ENCODE peak calls at places on chromosomes 12 and 14, in nine cellular contexts. One of them, this sample, is unnamed.

GRCh38 chr12:121963341-121964018 is 45.1 kb downstream of the CFAP251 start:
- DNase-seq in AG20443: no peak
- DNase-seq in HT1080: no peak
- DNase-seq in foreskin keratinocyte: no peak
- DNase-seq in A549: no peak
- DNase-seq in progenitor cell of endocrine pancreas: no peak
- DNase-seq in astrocyte of the spinal cord: no peak
- DNase-seq in right cardiac atrium: no peak
- DNase-seq in naive thymus-derived CD8-positive, alpha-beta T cell: no peak
- DNase-seq in this sample: no peak

GRCh38 chr12:78035913-78036658 is 205.4 kb downstream of the NAV3 start:
- DNase-seq in AG20443: no peak
- DNase-seq in HT1080: no peak
- DNase-seq in foreskin keratinocyte: no peak
- DNase-seq in A549: no peak
- DNase-seq in progenitor cell of endocrine pancreas: no peak
- DNase-seq in astrocyte of the spinal cord: peak
- DNase-seq in right cardiac atrium: no peak
- DNase-seq in naive thymus-derived CD8-positive, alpha-beta T cell: no peak
- DNase-seq in this sample: no peak

GRCh38 chr14:34742509-34743115 is 28.2 kb upstream of the CFL2 start:
- DNase-seq in AG20443: no peak
- DNase-seq in HT1080: no peak
- DNase-seq in foreskin keratinocyte: no peak
- DNase-seq in A549: no peak
- DNase-seq in progenitor cell of endocrine pancreas: no peak
- DNase-seq in astrocyte of the spinal cord: no peak
- DNase-seq in right cardiac atrium: no peak
- DNase-seq in naive thymus-derived CD8-positive, alpha-beta T cell: no peak
- DNase-seq in this sample: no peak

GRCh38 chr14:97143011-97143410 is 345.8 kb downstream of the VRK1 start:
- DNase-seq in AG20443: no peak
- DNase-seq in HT1080: no peak
- DNase-seq in foreskin keratinocyte: no peak
- DNase-seq in A549: no peak
- DNase-seq in progenitor cell of endocrine pancreas: no peak
- DNase-seq in astrocyte of the spinal cord: no peak
- DNase-seq in right cardiac atrium: no peak
- DNase-seq in naive thymus-derived CD8-positive, alpha-beta T cell: no peak
- DNase-seq in this sample: no peak

GRCh38 chr12:92107621-92108131 is 38.0 kb downstream of the BTG1 start:
- DNase-seq in AG20443: no peak
- DNase-seq in HT1080: no peak
- DNase-seq in foreskin keratinocyte: no peak
- DNase-seq in A549: no peak
- DNase-seq in progenitor cell of endocrine pancreas: no peak
- DNase-seq in astrocyte of the spinal cord: no peak
- DNase-seq in right cardiac atrium: no peak
- DNase-seq in naive thymus-derived CD8-positive, alpha-beta T cell: no peak
- DNase-seq in this sample: no peak

GRCh38 chr14:23561873-23562821 is 5.4 kb downstream of the AP1G2 start:
- DNase-seq in AG20443: no peak
- DNase-seq in HT1080: peak
- DNase-seq in foreskin keratinocyte: no peak
- DNase-seq in A549: no peak
- DNase-seq in progenitor cell of endocrine pancreas: no peak
- DNase-seq in astrocyte of the spinal cord: no peak
- DNase-seq in right cardiac atrium: no peak
- DNase-seq in naive thymus-derived CD8-positive, alpha-beta T cell: no peak
- DNase-seq in this sample: no peak

GRCh38 chr12:111435661-111436201 is 30.0 kb downstream of the SH2B3 start:
- DNase-seq in AG20443: no peak
- DNase-seq in HT1080: peak
- DNase-seq in foreskin keratinocyte: no peak
- DNase-seq in A549: no peak
- DNase-seq in progenitor cell of endocrine pancreas: no peak
- DNase-seq in astrocyte of the spinal cord: no peak
- DNase-seq in right cardiac atrium: no peak
- DNase-seq in naive thymus-derived CD8-positive, alpha-beta T cell: no peak
- DNase-seq in this sample: no peak

GRCh38 chr12:27330846-27331245 is 1.8 kb upstream of the BMAL2 start:
- DNase-seq in AG20443: peak
- DNase-seq in HT1080: no peak
- DNase-seq in foreskin keratinocyte: no peak
- DNase-seq in A549: no peak
- DNase-seq in progenitor cell of endocrine pancreas: no peak
- DNase-seq in astrocyte of the spinal cord: no peak
- DNase-seq in right cardiac atrium: no peak
- DNase-seq in naive thymus-derived CD8-positive, alpha-beta T cell: no peak
- DNase-seq in this sample: no peak

GRCh38 chr14:23487216-23487615 is 17.7 kb downstream of the NGDN start:
- DNase-seq in AG20443: no peak
- DNase-seq in HT1080: no peak
- DNase-seq in foreskin keratinocyte: no peak
- DNase-seq in A549: no peak
- DNase-seq in progenitor cell of endocrine pancreas: no peak
- DNase-seq in astrocyte of the spinal cord: no peak
- DNase-seq in right cardiac atrium: no peak
- DNase-seq in naive thymus-derived CD8-positive, alpha-beta T cell: no peak
- DNase-seq in this sample: no peak

GRCh38 chr12:107775093-107775721 is 703 bp downstream of the ASCL4 start:
- DNase-seq in AG20443: peak
- DNase-seq in HT1080: no peak
- DNase-seq in foreskin keratinocyte: no peak
- DNase-seq in A549: no peak
- DNase-seq in progenitor cell of endocrine pancreas: peak
- DNase-seq in astrocyte of the spinal cord: no peak
- DNase-seq in right cardiac atrium: peak
- DNase-seq in naive thymus-derived CD8-positive, alpha-beta T cell: no peak
- DNase-seq in this sample: no peak

GRCh38 chr14:50260511-50260910 is 29.1 kb upstream of the SOS2 start:
- DNase-seq in AG20443: peak
- DNase-seq in HT1080: peak
- DNase-seq in foreskin keratinocyte: no peak
- DNase-seq in A549: peak
- DNase-seq in progenitor cell of endocrine pancreas: no peak
- DNase-seq in astrocyte of the spinal cord: peak
- DNase-seq in right cardiac atrium: no peak
- DNase-seq in naive thymus-derived CD8-positive, alpha-beta T cell: no peak
- DNase-seq in this sample: no peak

GRCh38 chr12:7650091-7650490 is 15.6 kb downstream of the APOBEC1 start:
- DNase-seq in AG20443: no peak
- DNase-seq in HT1080: peak
- DNase-seq in foreskin keratinocyte: peak
- DNase-seq in A549: no peak
- DNase-seq in progenitor cell of endocrine pancreas: no peak
- DNase-seq in astrocyte of the spinal cord: no peak
- DNase-seq in right cardiac atrium: no peak
- DNase-seq in naive thymus-derived CD8-positive, alpha-beta T cell: no peak
- DNase-seq in this sample: no peak

GRCh38 chr12:132537049-132537448 is 47.1 kb downstream of the FBRSL1 start:
- DNase-seq in AG20443: no peak
- DNase-seq in HT1080: no peak
- DNase-seq in foreskin keratinocyte: no peak
- DNase-seq in A549: no peak
- DNase-seq in progenitor cell of endocrine pancreas: no peak
- DNase-seq in astrocyte of the spinal cord: no peak
- DNase-seq in right cardiac atrium: no peak
- DNase-seq in naive thymus-derived CD8-positive, alpha-beta T cell: no peak
- DNase-seq in this sample: no peak

GRCh38 chr14:99378782-99379214 is 101.9 kb downstream of the SETD3 start:
- DNase-seq in AG20443: peak
- DNase-seq in HT1080: peak
- DNase-seq in foreskin keratinocyte: peak
- DNase-seq in A549: peak
- DNase-seq in progenitor cell of endocrine pancreas: no peak
- DNase-seq in astrocyte of the spinal cord: peak
- DNase-seq in right cardiac atrium: no peak
- DNase-seq in naive thymus-derived CD8-positive, alpha-beta T cell: no peak
- DNase-seq in this sample: no peak

GRCh38 chr12:122909442-122910288 is 13.7 kb upstream of the VPS37B start:
- DNase-seq in AG20443: no peak
- DNase-seq in HT1080: no peak
- DNase-seq in foreskin keratinocyte: no peak
- DNase-seq in A549: no peak
- DNase-seq in progenitor cell of endocrine pancreas: no peak
- DNase-seq in astrocyte of the spinal cord: no peak
- DNase-seq in right cardiac atrium: no peak
- DNase-seq in naive thymus-derived CD8-positive, alpha-beta T cell: no peak
- DNase-seq in this sample: no peak

GRCh38 chr14:34301107-34301734 is 160.8 kb downstream of the SPTSSA start:
- DNase-seq in AG20443: peak
- DNase-seq in HT1080: peak
- DNase-seq in foreskin keratinocyte: peak
- DNase-seq in A549: peak
- DNase-seq in progenitor cell of endocrine pancreas: no peak
- DNase-seq in astrocyte of the spinal cord: peak
- DNase-seq in right cardiac atrium: no peak
- DNase-seq in naive thymus-derived CD8-positive, alpha-beta T cell: no peak
- DNase-seq in this sample: no peak

GRCh38 chr12:68358532-68359485 is 26.6 kb upstream of the MDM1 start:
- DNase-seq in AG20443: peak
- DNase-seq in HT1080: peak
- DNase-seq in foreskin keratinocyte: peak
- DNase-seq in A549: peak
- DNase-seq in progenitor cell of endocrine pancreas: no peak
- DNase-seq in astrocyte of the spinal cord: peak
- DNase-seq in right cardiac atrium: peak
- DNase-seq in naive thymus-derived CD8-positive, alpha-beta T cell: peak
- DNase-seq in this sample: peak

GRCh38 chr12:49187184-49187583 is 1.7 kb downstream of the TUBA1A start:
- DNase-seq in AG20443: peak
- DNase-seq in HT1080: peak
- DNase-seq in foreskin keratinocyte: no peak
- DNase-seq in A549: peak
- DNase-seq in progenitor cell of endocrine pancreas: no peak
- DNase-seq in astrocyte of the spinal cord: peak
- DNase-seq in right cardiac atrium: peak
- DNase-seq in naive thymus-derived CD8-positive, alpha-beta T cell: no peak
- DNase-seq in this sample: peak

GRCh38 chr12:51200806-51201205 is 17.1 kb downstream of the POU6F1 start:
- DNase-seq in AG20443: no peak
- DNase-seq in HT1080: peak
- DNase-seq in foreskin keratinocyte: no peak
- DNase-seq in A549: no peak
- DNase-seq in progenitor cell of endocrine pancreas: no peak
- DNase-seq in astrocyte of the spinal cord: no peak
- DNase-seq in right cardiac atrium: no peak
- DNase-seq in naive thymus-derived CD8-positive, alpha-beta T cell: no peak
- DNase-seq in this sample: no peak

GRCh38 chr12:111201036-111201435 is 167.9 kb downstream of the PHETA1 start:
- DNase-seq in AG20443: no peak
- DNase-seq in HT1080: no peak
- DNase-seq in foreskin keratinocyte: no peak
- DNase-seq in A549: no peak
- DNase-seq in progenitor cell of endocrine pancreas: no peak
- DNase-seq in astrocyte of the spinal cord: no peak
- DNase-seq in right cardiac atrium: no peak
- DNase-seq in naive thymus-derived CD8-positive, alpha-beta T cell: no peak
- DNase-seq in this sample: no peak

GRCh38 chr12:121720762-121721161 is 8.2 kb downstream of the TMEM120B start:
- DNase-seq in AG20443: no peak
- DNase-seq in HT1080: no peak
- DNase-seq in foreskin keratinocyte: no peak
- DNase-seq in A549: no peak
- DNase-seq in progenitor cell of endocrine pancreas: no peak
- DNase-seq in astrocyte of the spinal cord: no peak
- DNase-seq in right cardiac atrium: no peak
- DNase-seq in naive thymus-derived CD8-positive, alpha-beta T cell: no peak
- DNase-seq in this sample: no peak

GRCh38 chr14:55688566-55688965 is 108.6 kb downstream of the KTN1 start:
- DNase-seq in AG20443: no peak
- DNase-seq in HT1080: peak
- DNase-seq in foreskin keratinocyte: no peak
- DNase-seq in A549: no peak
- DNase-seq in progenitor cell of endocrine pancreas: no peak
- DNase-seq in astrocyte of the spinal cord: no peak
- DNase-seq in right cardiac atrium: no peak
- DNase-seq in naive thymus-derived CD8-positive, alpha-beta T cell: no peak
- DNase-seq in this sample: no peak

GRCh38 chr12:69389836-69390235 is 30.3 kb downstream of the YEATS4 start:
- DNase-seq in AG20443: no peak
- DNase-seq in HT1080: no peak
- DNase-seq in foreskin keratinocyte: no peak
- DNase-seq in A549: peak
- DNase-seq in progenitor cell of endocrine pancreas: no peak
- DNase-seq in astrocyte of the spinal cord: peak
- DNase-seq in right cardiac atrium: no peak
- DNase-seq in naive thymus-derived CD8-positive, alpha-beta T cell: no peak
- DNase-seq in this sample: no peak

GRCh38 chr12:77841467-77842054 is 10.9 kb downstream of the NAV3 start:
- DNase-seq in AG20443: no peak
- DNase-seq in HT1080: peak
- DNase-seq in foreskin keratinocyte: peak
- DNase-seq in A549: no peak
- DNase-seq in progenitor cell of endocrine pancreas: no peak
- DNase-seq in astrocyte of the spinal cord: no peak
- DNase-seq in right cardiac atrium: peak
- DNase-seq in naive thymus-derived CD8-positive, alpha-beta T cell: no peak
- DNase-seq in this sample: no peak

GRCh38 chr12:1590083-1590979 is 4.0 kb downstream of the FBXL14 start:
- DNase-seq in AG20443: peak
- DNase-seq in HT1080: peak
- DNase-seq in foreskin keratinocyte: no peak
- DNase-seq in A549: no peak
- DNase-seq in progenitor cell of endocrine pancreas: no peak
- DNase-seq in astrocyte of the spinal cord: peak
- DNase-seq in right cardiac atrium: peak
- DNase-seq in naive thymus-derived CD8-positive, alpha-beta T cell: no peak
- DNase-seq in this sample: peak

GRCh38 chr12:12922191-12922616 is 29.8 kb downstream of the GPRC5D start:
- DNase-seq in AG20443: peak
- DNase-seq in HT1080: peak
- DNase-seq in foreskin keratinocyte: no peak
- DNase-seq in A549: peak
- DNase-seq in progenitor cell of endocrine pancreas: no peak
- DNase-seq in astrocyte of the spinal cord: no peak
- DNase-seq in right cardiac atrium: peak
- DNase-seq in naive thymus-derived CD8-positive, alpha-beta T cell: no peak
- DNase-seq in this sample: no peak

GRCh38 chr12:132600048-132601032 is 10.0 kb downstream of the LRCOL1 start:
- DNase-seq in AG20443: peak
- DNase-seq in HT1080: peak
- DNase-seq in foreskin keratinocyte: no peak
- DNase-seq in A549: peak
- DNase-seq in progenitor cell of endocrine pancreas: peak
- DNase-seq in astrocyte of the spinal cord: peak
- DNase-seq in right cardiac atrium: peak
- DNase-seq in naive thymus-derived CD8-positive, alpha-beta T cell: no peak
- DNase-seq in this sample: peak

GRCh38 chr12:119949145-119949544 is 39.9 kb upstream of the BICDL1 start:
- DNase-seq in AG20443: no peak
- DNase-seq in HT1080: no peak
- DNase-seq in foreskin keratinocyte: no peak
- DNase-seq in A549: no peak
- DNase-seq in progenitor cell of endocrine pancreas: no peak
- DNase-seq in astrocyte of the spinal cord: no peak
- DNase-seq in right cardiac atrium: no peak
- DNase-seq in naive thymus-derived CD8-positive, alpha-beta T cell: no peak
- DNase-seq in this sample: no peak

GRCh38 chr12:124044809-124045321 is 71.8 kb downstream of the ZNF664 start:
- DNase-seq in AG20443: no peak
- DNase-seq in HT1080: no peak
- DNase-seq in foreskin keratinocyte: peak
- DNase-seq in A549: no peak
- DNase-seq in progenitor cell of endocrine pancreas: no peak
- DNase-seq in astrocyte of the spinal cord: no peak
- DNase-seq in right cardiac atrium: no peak
- DNase-seq in naive thymus-derived CD8-positive, alpha-beta T cell: no peak
- DNase-seq in this sample: no peak

GRCh38 chr12:109462868-109463692 is 14.0 kb downstream of the KCTD10 start:
- DNase-seq in AG20443: peak
- DNase-seq in HT1080: peak
- DNase-seq in foreskin keratinocyte: no peak
- DNase-seq in A549: peak
- DNase-seq in progenitor cell of endocrine pancreas: no peak
- DNase-seq in astrocyte of the spinal cord: peak
- DNase-seq in right cardiac atrium: peak
- DNase-seq in naive thymus-derived CD8-positive, alpha-beta T cell: no peak
- DNase-seq in this sample: peak

GRCh38 chr12:81070846-81071245 is 7.0 kb upstream of the ACSS3 start:
- DNase-seq in AG20443: no peak
- DNase-seq in HT1080: no peak
- DNase-seq in foreskin keratinocyte: no peak
- DNase-seq in A549: no peak
- DNase-seq in progenitor cell of endocrine pancreas: no peak
- DNase-seq in astrocyte of the spinal cord: peak
- DNase-seq in right cardiac atrium: no peak
- DNase-seq in naive thymus-derived CD8-positive, alpha-beta T cell: no peak
- DNase-seq in this sample: no peak